ENCODE peak calls at places on chromosomes 12 and 14, in eight cellular contexts. C is left lung; X is HCT116; I is kidney; H is CD4-positive, CD25-positive, alpha-beta regulatory T cell; Q is neuronal stem cell; R is ovary; A is CD4-positive, alpha-beta memory T cell. S is an unnamed sample.

GRCh38 chr12:44774815-44775411 is 101.2 kb downstream of the NELL2 start:
- DNase-seq in C (no peak), X (peak), I (no peak), H (peak), Q (peak), R (no peak), A (peak), S (peak)

GRCh38 chr14:77140343-77140936 is 1.2 kb downstream of the ZDHHC22 start:
- DNase-seq in C (no peak), X (no peak), I (no peak), H (no peak), Q (no peak), R (no peak), A (no peak), S (no peak)

GRCh38 chr12:103105971-103106597 is 148.6 kb downstream of the ASCL1 start:
- DNase-seq in C (no peak), X (no peak), I (no peak), H (no peak), Q (no peak), R (no peak), A (no peak), S (no peak)

GRCh38 chr14:88729159-88729558 is 63.6 kb downstream of the EML5 start:
- DNase-seq in C (no peak), X (no peak), I (no peak), H (no peak), Q (no peak), R (no peak), A (no peak), S (no peak)

GRCh38 chr14:95236221-95236620 is 78.9 kb upstream of the DICER1 start:
- DNase-seq in C (no peak), X (no peak), I (no peak), H (no peak), Q (no peak), R (no peak), A (no peak), S (no peak)

GRCh38 chr14:60509438-60510253 is 700 bp downstream of the SIX6 start:
- DNase-seq in C (no peak), X (no peak), I (no peak), H (no peak), Q (peak), R (no peak), A (no peak), S (no peak)

GRCh38 chr12:108663324-108664015 is 29.8 kb upstream of the SELPLG start:
- DNase-seq in C (no peak), X (no peak), I (no peak), H (no peak), Q (no peak), R (no peak), A (no peak), S (no peak)

GRCh38 chr12:68175566-68176033 is 16.1 kb upstream of the IFNG start:
- DNase-seq in C (no peak), X (no peak), I (no peak), H (peak), Q (no peak), R (no peak), A (peak), S (peak)

GRCh38 chr12:57185403-57185802 is 31.2 kb upstream of the NXPH4 start:
- DNase-seq in C (no peak), X (no peak), I (no peak), H (no peak), Q (no peak), R (no peak), A (no peak), S (no peak)

GRCh38 chr12:108645686-108646596 is 12.2 kb upstream of the SELPLG start:
- DNase-seq in C (no peak), X (no peak), I (no peak), H (no peak), Q (no peak), R (no peak), A (no peak), S (no peak)

GRCh38 chr12:87667378-87667777 is 361.8 kb downstream of the C12orf50 start:
- DNase-seq in C (no peak), X (no peak), I (no peak), H (no peak), Q (no peak), R (no peak), A (no peak), S (no peak)

GRCh38 chr14:89013698-89014569 is 189.5 kb downstream of the TTC8 start:
- DNase-seq in C (no peak), X (no peak), I (no peak), H (no peak), Q (no peak), R (no peak), A (no peak), S (no peak)

GRCh38 chr12:25924535-25925001 is 33.9 kb upstream of the RASSF8 start:
- DNase-seq in C (no peak), X (no peak), I (no peak), H (no peak), Q (no peak), R (no peak), A (no peak), S (no peak)

GRCh38 chr12:99110866-99111265 is 465.8 kb downstream of the APAF1 start:
- DNase-seq in C (no peak), X (no peak), I (no peak), H (no peak), Q (no peak), R (no peak), A (no peak), S (no peak)

GRCh38 chr12:74476234-74476633 is 61.4 kb upstream of the ATXN7L3B start:
- DNase-seq in C (no peak), X (no peak), I (no peak), H (no peak), Q (no peak), R (no peak), A (no peak), S (no peak)

GRCh38 chr14:61568572-61569011 is 126.7 kb upstream of the HIF1A start:
- DNase-seq in C (peak), X (no peak), I (peak), H (peak), Q (no peak), R (no peak), A (peak), S (peak)

GRCh38 chr12:53044052-53044581 is 5.7 kb upstream of the TNS2 start:
- DNase-seq in C (no peak), X (no peak), I (no peak), H (no peak), Q (no peak), R (no peak), A (no peak), S (no peak)

GRCh38 chr14:47040490-47040889 is 388.9 kb upstream of the RPL10L start:
- DNase-seq in C (no peak), X (peak), I (no peak), H (no peak), Q (peak), R (no peak), A (no peak), S (no peak)

GRCh38 chr12:57031228-57031670 is 14.9 kb upstream of the TAC3 start:
- DNase-seq in C (no peak), X (peak), I (no peak), H (no peak), Q (no peak), R (no peak), A (peak), S (peak)

GRCh38 chr14:105865266-105865903 is 339.0 kb downstream of the TMEM121 start:
- DNase-seq in C (no peak), X (no peak), I (no peak), H (peak), Q (no peak), R (no peak), A (no peak), S (peak)

GRCh38 chr12:124501827-124502226 is 65.6 kb downstream of the NCOR2 start:
- DNase-seq in C (no peak), X (no peak), I (no peak), H (no peak), Q (no peak), R (no peak), A (no peak), S (no peak)

GRCh38 chr14:52950410-52950897 is 396 bp downstream of the FERMT2 start:
- DNase-seq in C (peak), X (no peak), I (peak), H (no peak), Q (peak), R (peak), A (peak), S (peak)

GRCh38 chr14:76908834-76909233 is 82.6 kb downstream of the LRRC74A start:
- DNase-seq in C (peak), X (no peak), I (no peak), H (no peak), Q (no peak), R (no peak), A (peak), S (peak)

GRCh38 chr14:63435838-63436237 is 107.3 kb downstream of the PPP2R5E start:
- DNase-seq in C (peak), X (no peak), I (peak), H (no peak), Q (no peak), R (peak), A (no peak), S (no peak)

GRCh38 chr12:10143205-10143604 is 13.2 kb upstream of the CLEC7A start:
- DNase-seq in C (no peak), X (no peak), I (no peak), H (no peak), Q (no peak), R (no peak), A (no peak), S (no peak)

GRCh38 chr14:87255046-87255445 is 737.9 kb downstream of the GALC start:
- DNase-seq in C (no peak), X (no peak), I (no peak), H (no peak), Q (no peak), R (no peak), A (no peak), S (no peak)

GRCh38 chr12:40222247-40222646 is 2.5 kb upstream of the LRRK2 start:
- DNase-seq in C (no peak), X (no peak), I (no peak), H (no peak), Q (no peak), R (no peak), A (no peak), S (no peak)

GRCh38 chr12:109192358-109192757 is 76.0 kb downstream of the ACACB start:
- DNase-seq in C (no peak), X (no peak), I (no peak), H (no peak), Q (no peak), R (no peak), A (no peak), S (no peak)

GRCh38 chr14:33879684-33880286 is 71.1 kb downstream of the EGLN3 start:
- DNase-seq in C (no peak), X (no peak), I (no peak), H (no peak), Q (no peak), R (no peak), A (no peak), S (no peak)

GRCh38 chr12:21336656-21337055 is 1.9 kb upstream of the SLCO1A2 start:
- DNase-seq in C (no peak), X (no peak), I (no peak), H (no peak), Q (no peak), R (no peak), A (no peak), S (no peak)

GRCh38 chr12:122411537-122411936 is 10.9 kb downstream of the CLIP1 start:
- DNase-seq in C (no peak), X (no peak), I (no peak), H (no peak), Q (no peak), R (no peak), A (no peak), S (no peak)

GRCh38 chr12:66004922-66005703 is 125.4 kb downstream of the LLPH start:
- DNase-seq in C (no peak), X (no peak), I (no peak), H (no peak), Q (no peak), R (no peak), A (no peak), S (no peak)

GRCh38 chr12:29739279-29739991 is 44.3 kb downstream of the TMTC1 start:
- DNase-seq in C (no peak), X (no peak), I (no peak), H (no peak), Q (no peak), R (no peak), A (no peak), S (no peak)

GRCh38 chr12:2667716-2668440 is 126.9 kb upstream of the FKBP4 start:
- DNase-seq in C (no peak), X (no peak), I (peak), H (no peak), Q (no peak), R (no peak), A (no peak), S (no peak)

GRCh38 chr14:36675581-36675980 is 13.9 kb downstream of the PAX9 start:
- DNase-seq in C (no peak), X (no peak), I (no peak), H (no peak), Q (no peak), R (no peak), A (no peak), S (no peak)

GRCh38 chr14:24315807-24316596 is 4.7 kb downstream of the LTB4R start:
- DNase-seq in C (peak), X (no peak), I (peak), H (no peak), Q (no peak), R (peak), A (no peak), S (no peak)
- H3K4me3 ChIP-seq in C (peak), X (no peak), I (no peak), H (no peak), Q (peak), R (no peak), A (no peak), S (no peak)

GRCh38 chr12:54159140-54159539 is 29.6 kb downstream of the SMUG1 start:
- DNase-seq in C (no peak), X (peak), I (peak), H (no peak), Q (no peak), R (no peak), A (no peak), S (no peak)
- H3K4me3 ChIP-seq in C (no peak), X (peak), I (no peak), H (no peak), Q (no peak), R (no peak), A (no peak), S (no peak)

GRCh38 chr14:99944241-99944651 is 121.0 kb upstream of the EVL start:
- DNase-seq in C (no peak), X (no peak), I (no peak), H (no peak), Q (no peak), R (no peak), A (no peak), S (no peak)
- H3K4me3 ChIP-seq in C (no peak), X (no peak), I (no peak), H (no peak), Q (peak), R (no peak), A (no peak), S (no peak)

DNA sequence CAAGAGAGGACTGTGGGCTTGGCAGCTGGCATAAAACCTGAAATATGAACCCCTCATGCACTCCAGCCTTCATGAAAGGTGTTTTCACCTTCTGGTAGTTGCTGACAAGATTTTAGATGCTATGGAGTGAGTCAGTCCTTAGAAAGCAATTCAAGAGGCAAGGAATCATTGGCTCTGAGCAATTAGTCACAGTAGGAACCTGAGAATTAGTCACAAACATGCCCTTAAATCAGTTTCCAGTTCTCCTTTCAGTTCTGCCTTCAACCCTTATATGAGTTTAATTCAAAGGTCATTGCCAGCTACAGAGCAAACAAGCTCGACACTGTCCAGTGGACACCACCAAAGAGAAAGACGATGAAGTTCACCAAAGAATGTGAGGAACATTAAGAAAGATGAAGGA is 472.3 kb downstream of the GLT1D1 start:
- DNase-seq in C (no peak), X (no peak), I (no peak), H (no peak), Q (no peak), R (no peak), A (no peak), S (no peak)
- H3K4me3 ChIP-seq in C (no peak), X (no peak), I (no peak), H (no peak), Q (no peak), R (no peak), A (no peak), S (no peak)

GRCh38 chr12:18753481-18754117 is 15.7 kb downstream of the CAPZA3 start:
- DNase-seq in C (no peak), X (no peak), I (no peak), H (no peak), Q (peak), R (no peak), A (no peak), S (no peak)

GRCh38 chr12:18751866-18752265 is 13.9 kb downstream of the CAPZA3 start:
- DNase-seq in C (no peak), X (no peak), I (no peak), H (no peak), Q (peak), R (no peak), A (no peak), S (no peak)

GRCh38 chr12:18752947-18753346 is 15.0 kb downstream of the CAPZA3 start:
- DNase-seq in C (no peak), X (no peak), I (no peak), H (no peak), Q (peak), R (no peak), A (no peak), S (no peak)

GRCh38 chr12:18752280-18752920 is 14.5 kb downstream of the CAPZA3 start:
- DNase-seq in C (no peak), X (no peak), I (no peak), H (no peak), Q (no peak), R (no peak), A (no peak), S (no peak)

GRCh38 chr12:18754118-18754707 is 16.3 kb downstream of the CAPZA3 start:
- DNase-seq in C (no peak), X (no peak), I (no peak), H (no peak), Q (no peak), R (no peak), A (no peak), S (no peak)
- H3K4me3 ChIP-seq in C (no peak), X (no peak), I (peak), H (no peak), Q (no peak), R (no peak), A (no peak), S (no peak)

DNA sequence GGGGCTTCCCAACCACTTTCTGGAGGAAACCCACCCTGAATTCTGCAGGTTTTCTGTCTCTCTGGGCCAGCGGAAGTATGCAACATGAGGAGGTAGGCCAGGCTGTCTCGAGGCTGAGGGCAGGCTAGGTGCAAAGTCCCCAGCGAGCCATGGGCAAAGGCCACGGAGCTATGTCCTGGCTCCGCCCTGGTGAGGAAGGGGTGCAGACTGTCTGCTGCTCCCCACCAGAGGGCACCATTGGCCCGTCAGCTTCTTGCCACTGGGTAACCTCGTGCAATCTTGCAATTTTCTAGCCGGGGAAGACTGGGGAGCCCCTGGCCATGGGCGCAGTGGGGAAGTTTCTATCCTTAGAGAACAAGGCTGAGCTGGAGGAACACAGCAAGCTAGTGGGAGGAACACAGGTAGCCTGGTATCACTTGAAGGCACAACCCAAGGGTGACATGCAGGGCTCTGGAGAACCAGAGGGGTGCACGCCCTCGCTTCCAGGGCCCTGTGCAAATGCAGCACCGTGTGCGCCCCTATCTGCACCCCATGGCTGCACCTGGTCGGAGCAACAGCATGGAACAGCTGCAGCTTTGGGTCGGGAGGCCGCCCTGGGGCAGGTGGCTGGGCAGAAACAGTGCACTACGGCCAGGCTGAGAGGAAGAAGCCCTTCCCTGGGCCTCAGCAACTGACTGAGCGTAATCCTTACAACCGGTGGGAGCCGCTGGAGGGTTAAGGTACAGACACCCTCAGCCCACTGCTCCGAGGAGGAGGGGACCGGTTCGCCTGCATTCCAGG is 27.6 kb upstream of the RPLP0 start:
- DNase-seq in C (peak), X (no peak), I (peak), H (peak), Q (peak), R (peak), A (peak), S (peak)
- H3K4me3 ChIP-seq in C (peak), X (peak), I (peak), H (peak), Q (no peak), R (no peak), A (peak), S (peak)

GRCh38 chr14:35341454-35342159 is 49.4 kb downstream of the PSMA6 start:
- DNase-seq in C (peak), X (peak), I (peak), H (no peak), Q (no peak), R (peak), A (peak), S (no peak)
- H3K4me3 ChIP-seq in C (peak), X (no peak), I (peak), H (no peak), Q (no peak), R (peak), A (no peak), S (no peak)

GRCh38 chr14:74945852-74946658 is 9.3 kb downstream of the PGF start:
- DNase-seq in C (peak), X (peak), I (no peak), H (peak), Q (peak), R (peak), A (peak), S (peak)
- H3K4me3 ChIP-seq in C (no peak), X (no peak), I (no peak), H (no peak), Q (no peak), R (no peak), A (no peak), S (no peak)

GRCh38 chr14:50775357-50775756 is 55.6 kb downstream of the NIN start:
- DNase-seq in C (no peak), X (no peak), I (no peak), H (no peak), Q (no peak), R (no peak), A (no peak), S (no peak)
- H3K4me3 ChIP-seq in C (no peak), X (no peak), I (no peak), H (no peak), Q (no peak), R (no peak), A (no peak), S (no peak)

GRCh38 chr12:132610051-132610759 is at the start of gene LRCOL1:
- DNase-seq in C (peak), X (no peak), I (peak), H (no peak), Q (no peak), R (no peak), A (no peak), S (no peak)
- H3K4me3 ChIP-seq in C (peak), X (no peak), I (peak), H (no peak), Q (no peak), R (no peak), A (no peak), S (no peak)